ENCODE peak calls at places on chromosomes 6 and 20, in four cellular contexts. W, S, F and C are unnamed samples.

GRCh38 chr6:180295-180694 is 112.0 kb upstream of the DUSP22 start:
- DNase-seq in S (no peak), W (peak), F (no peak), C (no peak)

GRCh38 chr6:84052204-84052882 is 18.8 kb downstream of the MRAP2 start:
- DNase-seq in W (peak), S (peak), F (peak), C (no peak)

GRCh38 chr6:85449388-85449817 is 480 bp upstream of the NT5E start:
- DNase-seq in F (no peak), S (no peak), W (no peak), C (peak)

GRCh38 chr6:155436981-155437749 is 18.5 kb downstream of the NOX3 start:
- DNase-seq in W (no peak), S (peak), F (no peak), C (no peak)

GRCh38 chr6:150680510-150680909 is 80.8 kb downstream of the PLEKHG1 start:
- DNase-seq in F (no peak), S (no peak), W (no peak), C (no peak)

GRCh38 chr6:44076366-44077200 is 50.7 kb downstream of the MRPL14 start:
- DNase-seq in F (no peak), S (peak), W (peak), C (no peak)

GRCh38 chr6:158654498-158654897 is 4.6 kb downstream of the SYTL3 start:
- DNase-seq in W (no peak), F (no peak), S (peak), C (no peak)

GRCh38 chr6:137165375-137166246 is 7.8 kb downstream of the IL22RA2 start:
- DNase-seq in F (no peak), W (peak), S (peak), C (peak)

GRCh38 chr6:89067796-89068195 is 12.8 kb upstream of the PNRC1 start:
- DNase-seq in S (no peak), W (no peak), F (no peak), C (no peak)

GRCh38 chr20:37421988-37422387 is 76.0 kb downstream of the SRC start:
- DNase-seq in W (no peak), F (no peak), S (no peak), C (no peak)

GRCh38 chr20:137668-138131 is 4.7 kb upstream of the DEFB126 start:
- DNase-seq in F (no peak), S (peak), W (peak), C (no peak)

GRCh38 chr20:18983796-18984195 is 170.2 kb downstream of the SCP2D1 start:
- DNase-seq in S (no peak), F (no peak), W (no peak), C (no peak)

GRCh38 chr6:92130944-92131343 is 1288.4 kb downstream of the EPHA7 start:
- DNase-seq in W (no peak), S (no peak), F (no peak), C (no peak)

GRCh38 chr20:2840138-2840966 is at the start of the genes PCED1A and VPS16:
- DNase-seq in S (peak), W (peak), F (peak), C (peak)

GRCh38 chr20:32141465-32141980 is 32.0 kb downstream of the TM9SF4 start:
- DNase-seq in F (no peak), W (no peak), S (no peak), C (no peak)

GRCh38 chr6:150312844-150313584 is 55.8 kb upstream of the IYD start:
- DNase-seq in F (no peak), S (no peak), W (no peak), C (no peak)

GRCh38 chr6:45577836-45578504 is 200.2 kb upstream of the SUPT3H start:
- DNase-seq in F (no peak), W (no peak), S (no peak), C (no peak)

GRCh38 chr6:170405311-170405975 is 98.9 kb downstream of the FAM120B start:
- DNase-seq in S (no peak), W (no peak), F (no peak), C (no peak)

GRCh38 chr6:142821860-142822259 is 123.1 kb downstream of the HIVEP2 start:
- DNase-seq in F (no peak), S (no peak), W (no peak), C (no peak)

GRCh38 chr6:150142304-150142656 is 564 bp upstream of the PPP1R14C start:
- DNase-seq in F (no peak), W (no peak), S (no peak), C (no peak)

GRCh38 chr6:33313105-33313708 is 671 bp downstream of the TAPBP start:
- DNase-seq in F (no peak), S (peak), W (peak), C (no peak)

GRCh38 chr20:309841-310644 is 12.7 kb downstream of the ZCCHC3 start:
- DNase-seq in S (peak), F (peak), W (peak), C (no peak)

GRCh38 chr20:20856956-20857355 is 144.5 kb upstream of the RALGAPA2 start:
- DNase-seq in W (no peak), S (no peak), F (no peak), C (no peak)

GRCh38 chr6:11277275-11278206 is 45.1 kb upstream of the NEDD9 start:
- DNase-seq in F (peak), W (no peak), S (no peak), C (peak)

GRCh38 chr6:144548525-144548924 is 263.4 kb downstream of the UTRN start:
- DNase-seq in W (no peak), F (no peak), S (peak), C (no peak)

GRCh38 chr6:6592836-6593235 is 4.3 kb downstream of the LY86 start:
- DNase-seq in W (no peak), S (no peak), F (no peak), C (no peak)

GRCh38 chr6:138521800-138522199 is 22.5 kb upstream of the NHSL1 start:
- DNase-seq in F (no peak), W (no peak), S (no peak), C (no peak)

GRCh38 chr6:3259491-3259958 is 778 bp downstream of the PSMG4 start:
- DNase-seq in F (no peak), W (no peak), S (peak), C (no peak)

GRCh38 chr6:30725713-30726505 is 5.8 kb downstream of the TUBB start:
- DNase-seq in S (peak), F (no peak), W (no peak), C (no peak)

GRCh38 chr6:132320007-132320406 is 81.3 kb downstream of the MOXD1 start:
- DNase-seq in F (no peak), S (no peak), W (no peak), C (no peak)

GRCh38 chr20:24943196-24943595 is 5.9 kb upstream of the CST7 start:
- DNase-seq in S (no peak), F (no peak), W (no peak), C (no peak)

GRCh38 chr6:29892696-29893095 is 49.6 kb upstream of the HLA-A start:
- DNase-seq in S (no peak), F (no peak), W (no peak), C (no peak)

GRCh38 chr20:53899351-53900167 is 170.8 kb downstream of the BCAS1 start:
- DNase-seq in S (peak), F (no peak), W (no peak), C (peak)

GRCh38 chr20:55159230-55159629 is 683.8 kb downstream of the DOK5 start:
- DNase-seq in S (no peak), F (no peak), W (no peak), C (no peak)

GRCh38 chr20:51338692-51339440 is 203.7 kb downstream of the NFATC2 start:
- DNase-seq in F (no peak), S (no peak), W (peak), C (no peak)

GRCh38 chr6:26022166-26022510 is 59.5 kb downstream of the TRIM38 start:
- DNase-seq in F (no peak), S (peak), W (peak), C (peak)

GRCh38 chr20:63534831-63535651 is 2.1 kb downstream of the PTK6 start:
- DNase-seq in S (no peak), W (peak), F (no peak), C (no peak)

GRCh38 chr6:28953039-28953872 is 29.5 kb upstream of the TRIM27 start:
- DNase-seq in S (peak), W (peak), F (peak), C (peak)

GRCh38 chr20:23608251-23608846 is 2.6 kb upstream of the CST9 start:
- DNase-seq in F (no peak), W (no peak), S (no peak), C (no peak)

GRCh38 chr20:23609486-23610109 is 3.9 kb upstream of the CST9 start:
- DNase-seq in S (no peak), W (no peak), F (no peak), C (no peak)

GRCh38 chr20:23612385-23612784 is 6.7 kb upstream of the CST9 start:
- DNase-seq in S (no peak), W (no peak), F (no peak), C (no peak)

GRCh38 chr20:23614163-23614562 is 8.4 kb upstream of the CST9 start:
- DNase-seq in F (no peak), S (no peak), W (no peak), C (no peak)

GRCh38 chr20:23613676-23614075 is 8.0 kb upstream of the CST9 start:
- DNase-seq in F (no peak), S (no peak), W (no peak), C (no peak)
- TF ChIP-seq NRF1 in F (no peak), S (no peak), W (no peak), C (no peak)

GRCh38 chr20:47847882-47848485 is 62.7 kb upstream of the SULF2 start:
- DNase-seq in F (no peak), W (no peak), S (no peak), C (no peak)
- TF ChIP-seq NRF1 in F (no peak), W (no peak), S (no peak), C (no peak)

GRCh38 chr20:57508381-57508780 is 16.6 kb downstream of the CTCFL start:
- DNase-seq in S (no peak), F (no peak), W (no peak), C (no peak)

GRCh38 chr20:57508831-57509230 is 16.1 kb downstream of the CTCFL start:
- DNase-seq in W (no peak), F (no peak), S (no peak), C (no peak)

GRCh38 chr20:57509665-57510237 is 15.2 kb downstream of the CTCFL start:
- DNase-seq in W (peak), S (peak), F (no peak), C (no peak)

GRCh38 chr20:57505991-57506390 is 18.9 kb downstream of the CTCFL start:
- DNase-seq in S (no peak), F (no peak), W (no peak), C (no peak)

DNA sequence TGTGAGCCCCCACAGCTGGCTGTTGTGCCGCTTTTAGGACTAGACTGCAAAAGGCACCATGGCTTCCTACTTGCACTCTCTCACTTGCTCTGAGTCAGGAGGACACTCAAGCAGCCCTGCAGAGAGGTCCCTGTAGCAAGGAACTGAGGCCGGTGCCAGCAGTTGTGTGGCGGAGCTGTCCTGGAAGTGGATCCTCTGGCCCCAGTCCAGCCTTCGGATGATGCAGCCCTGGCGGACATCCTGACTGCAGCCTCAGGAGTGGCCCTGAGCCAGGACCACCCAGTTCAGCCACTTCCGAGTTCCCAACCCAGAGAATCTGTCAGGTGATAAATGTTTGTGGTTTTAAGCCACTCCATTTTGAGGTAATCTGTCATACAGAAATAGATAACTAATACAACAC is 17.5 kb downstream of the CTCFL start:
- DNase-seq in S (no peak), F (no peak), W (no peak), C (no peak)
- TF ChIP-seq NRF1 in S (no peak), F (no peak), W (no peak), C (no peak)

GRCh38 chr6:166772518-166772917 is 145.5 kb upstream of the RPS6KA2 start:
- DNase-seq in S (no peak), F (no peak), W (no peak), C (no peak)

GRCh38 chr6:166774292-166774691 is 147.2 kb upstream of the RPS6KA2 start:
- DNase-seq in W (no peak), F (no peak), S (no peak), C (no peak)

GRCh38 chr6:166769648-166770047 is 142.6 kb upstream of the RPS6KA2 start:
- DNase-seq in F (no peak), S (no peak), W (no peak), C (no peak)

GRCh38 chr6:166770216-166771116 is 143.4 kb upstream of the RPS6KA2 start:
- DNase-seq in W (no peak), F (no peak), S (peak), C (no peak)

DNA sequence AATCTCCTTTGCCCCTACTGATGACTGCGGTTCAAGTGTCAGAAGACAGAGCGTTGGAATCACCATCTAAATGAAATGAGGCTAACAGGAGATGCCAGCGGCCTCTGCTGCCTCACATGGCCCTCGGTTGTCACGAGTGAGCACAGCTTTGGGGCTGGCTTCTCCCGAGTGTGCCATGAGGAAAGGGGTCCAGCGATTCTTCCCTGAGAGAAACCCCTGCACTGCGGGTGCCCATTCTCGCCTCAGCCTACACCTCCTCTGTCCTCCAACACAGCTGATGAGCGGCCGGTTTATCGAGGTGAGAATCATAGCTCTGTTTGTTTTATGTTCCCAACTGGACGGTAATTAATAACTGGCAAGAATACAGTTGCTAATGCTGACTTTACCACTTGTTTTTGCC is 144.7 kb upstream of the RPS6KA2 start:
- DNase-seq in W (no peak), F (no peak), S (no peak), C (no peak)
- TF ChIP-seq NRF1 in W (no peak), F (no peak), S (no peak), C (no peak)

DNA sequence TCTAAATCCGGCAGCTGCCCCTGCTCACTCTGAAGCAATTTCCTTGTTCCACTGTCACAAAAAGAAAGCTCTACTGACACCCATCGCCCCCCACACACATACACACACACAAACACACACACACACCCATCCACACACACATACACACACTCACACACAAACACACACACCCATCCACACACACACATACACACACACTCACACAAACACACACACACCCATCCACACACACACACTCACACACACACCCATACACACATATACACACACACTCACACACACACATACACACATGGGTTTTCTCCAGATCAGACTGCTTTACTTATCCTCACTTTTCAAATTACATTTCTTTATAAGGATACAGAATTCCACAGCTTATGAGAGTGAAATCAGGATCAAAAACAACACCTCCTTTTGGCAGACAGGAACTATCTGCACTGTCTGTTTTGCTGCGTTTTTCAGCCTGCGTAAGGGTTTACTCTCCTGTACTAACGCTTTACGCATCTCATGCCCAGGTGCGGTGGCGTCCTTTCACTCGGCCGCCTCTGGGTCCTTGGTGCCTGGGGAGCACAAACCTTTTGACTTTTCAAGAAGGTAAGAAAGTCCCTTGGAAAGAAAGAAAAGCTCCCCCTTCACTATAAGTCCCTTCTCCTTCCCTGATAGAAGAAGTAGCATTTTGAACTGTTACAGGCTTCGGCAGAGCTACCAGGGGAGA is 8.0 kb downstream of the DACT2 start:
- DNase-seq in W (no peak), F (no peak), S (no peak), C (no peak)
- TF ChIP-seq NRF1 in W (no peak), F (no peak), S (no peak), C (no peak)

DNA sequence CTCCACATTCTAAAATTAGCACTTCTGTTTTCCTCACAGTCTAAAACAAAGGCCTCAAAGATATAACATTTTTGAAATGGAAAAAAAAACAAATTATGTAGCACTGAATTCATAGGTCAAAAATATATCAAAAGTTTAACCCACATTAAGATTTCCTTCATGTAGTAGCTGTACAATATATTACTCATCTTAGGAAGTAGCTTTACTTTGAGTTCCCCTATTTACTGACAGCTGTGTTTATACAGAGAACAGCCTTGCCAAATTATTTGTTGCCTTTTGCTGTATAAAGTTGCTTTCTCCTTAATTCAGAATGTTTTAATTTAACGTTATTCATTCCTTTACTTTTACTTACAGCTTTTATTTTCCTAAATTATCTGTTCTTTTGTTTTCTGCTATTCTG is 181.1 kb downstream of the COL12A1 start:
- DNase-seq in W (no peak), F (no peak), S (no peak), C (no peak)
- TF ChIP-seq NRF1 in W (no peak), F (no peak), S (no peak), C (no peak)

GRCh38 chr6:108116424-108116780 is 41.9 kb upstream of the OSTM1 start:
- DNase-seq in W (no peak), F (no peak), S (no peak), C (no peak)

GRCh38 chr6:108113557-108114519 is 39.3 kb upstream of the OSTM1 start:
- DNase-seq in F (no peak), S (peak), W (peak), C (no peak)

GRCh38 chr6:108116781-108117426 is 42.4 kb upstream of the OSTM1 start:
- DNase-seq in F (no peak), W (no peak), S (peak), C (no peak)

GRCh38 chr6:108115598-108116058 is 41.1 kb upstream of the OSTM1 start:
- DNase-seq in F (no peak), W (peak), S (peak), C (no peak)

DNA sequence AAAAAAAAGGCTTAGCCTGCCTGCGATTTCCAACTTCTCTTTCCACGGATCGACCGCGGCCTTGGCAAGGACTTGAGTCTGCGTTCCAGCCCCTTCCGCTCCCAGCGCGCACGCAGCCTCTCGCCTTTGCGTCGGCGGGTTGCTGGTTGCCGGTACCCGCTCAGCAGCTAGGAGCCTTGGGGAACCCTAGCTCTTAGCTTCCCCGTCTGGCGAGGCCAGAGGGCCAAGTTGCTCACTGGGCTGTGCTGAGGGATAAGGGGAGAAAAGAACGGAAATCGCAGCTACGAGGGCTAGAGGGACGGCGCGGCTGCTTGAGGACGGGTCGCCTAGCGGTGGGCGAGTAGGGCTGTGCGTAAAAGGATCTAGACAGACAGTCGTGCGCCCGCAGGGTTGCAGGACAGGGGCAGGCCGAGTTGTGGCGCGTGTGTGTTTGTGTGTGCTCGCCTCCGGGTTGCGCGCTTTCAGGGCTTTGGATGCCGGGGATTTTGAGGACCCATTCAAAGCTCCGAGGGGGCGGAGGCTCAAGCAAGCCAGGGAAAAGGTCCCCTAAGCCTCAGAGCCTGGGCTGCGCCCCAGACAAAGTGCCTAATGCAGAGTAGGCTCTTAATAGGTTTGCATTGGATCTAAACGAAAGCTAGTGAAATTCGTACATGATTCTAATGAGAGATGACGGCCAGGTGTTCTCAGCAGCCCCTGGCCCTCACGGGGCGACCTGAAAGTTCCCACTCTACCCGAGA is 40.5 kb upstream of the OSTM1 start:
- DNase-seq in F (no peak), S (peak), W (no peak), C (no peak)
- TF ChIP-seq NRF1 in F (no peak), S (no peak), W (no peak), C (no peak)